ENCODE peak calls at places on chromosomes 1 and 21, in five cellular contexts. I is 8988T; U is stimulated activated CD8-positive, alpha-beta memory T cell treated with anti-CD3 and anti-CD28 coated beads, Interleukin-2, amount 100 ng/mL, for 48 hours; G is GM13977; L is iPS-NIHi11. Z is an unnamed sample.

GRCh38 chr1:31939484-31940329 is 1.5 kb upstream of the PTP4A2 start:
- DNase-seq in I (peak), U (peak), G (peak), L (no peak), Z (peak)

GRCh38 chr1:181102841-181103240 is 14.3 kb downstream of the IER5 start:
- DNase-seq in I (no peak), U (no peak), G (no peak), L (no peak), Z (no peak)

GRCh38 chr21:44966135-44967081 is 26.6 kb downstream of the SLX9 start:
- DNase-seq in I (no peak), U (no peak), G (no peak), L (no peak), Z (no peak)

GRCh38 chr1:64497484-64497883 is 27.6 kb downstream of the CACHD1 start:
- DNase-seq in I (no peak), U (no peak), G (no peak), L (peak), Z (no peak)

GRCh38 chr1:202005958-202006357 is 4.4 kb upstream of the ELF3 start:
- DNase-seq in I (no peak), U (no peak), G (no peak), L (no peak), Z (no peak)

GRCh38 chr1:149962039-149962647 is 25.5 kb upstream of the MTMR11 start:
- DNase-seq in I (no peak), U (no peak), G (peak), L (peak), Z (peak)

GRCh38 chr1:75438355-75438754 is 172.6 kb downstream of the SLC44A5 start:
- DNase-seq in I (no peak), U (no peak), G (no peak), L (no peak), Z (no peak)

GRCh38 chr1:110102081-110102480 is 10.2 kb upstream of the UBL4B start:
- DNase-seq in I (no peak), U (no peak), G (peak), L (no peak), Z (peak)

GRCh38 chr1:51372561-51372960 is 42.2 kb upstream of the TTC39A start:
- DNase-seq in I (no peak), U (no peak), G (no peak), L (no peak), Z (no peak)

GRCh38 chr1:247373721-247374141 is 42.1 kb upstream of the ZNF496 start:
- DNase-seq in I (no peak), U (peak), G (peak), L (peak), Z (no peak)

GRCh38 chr1:43991476-43992231 is at the start of gene CCDC24:
- DNase-seq in I (peak), U (peak), G (peak), L (peak), Z (no peak)

GRCh38 chr1:109423498-109423897 is 2.8 kb downstream of the PSMA5 start:
- DNase-seq in I (no peak), U (no peak), G (no peak), L (no peak), Z (no peak)

GRCh38 chr1:93769767-93770166 is 88.1 kb upstream of the BCAR3 start:
- DNase-seq in I (no peak), U (no peak), G (no peak), L (no peak), Z (no peak)

GRCh38 chr1:157197906-157198435 is 59.8 kb upstream of the ETV3 start:
- DNase-seq in I (no peak), U (no peak), G (no peak), L (no peak), Z (no peak)

GRCh38 chr1:37258068-37258467 is 216.3 kb upstream of the ZC3H12A start:
- DNase-seq in I (no peak), U (no peak), G (no peak), L (no peak), Z (no peak)

GRCh38 chr1:151047591-151047924 is at the start of gene C1orf56:
- DNase-seq in I (peak), U (peak), G (peak), L (peak), Z (no peak)

GRCh38 chr21:35352066-35352770 is 303.1 kb upstream of the RUNX1 start:
- DNase-seq in I (no peak), U (no peak), G (no peak), L (no peak), Z (no peak)

GRCh38 chr1:223161321-223161720 is 18.3 kb upstream of the TLR5 start:
- DNase-seq in I (no peak), U (no peak), G (no peak), L (no peak), Z (no peak)

GRCh38 chr1:203599875-203600781 is 26.5 kb upstream of the ATP2B4 start:
- DNase-seq in I (no peak), U (no peak), G (no peak), L (no peak), Z (no peak)

GRCh38 chr1:217889401-217889800 is 258.3 kb downstream of the SPATA17 start:
- DNase-seq in I (no peak), U (no peak), G (no peak), L (peak), Z (no peak)

GRCh38 chr1:58927722-58928085 is 143.9 kb upstream of the JUN start:
- DNase-seq in I (no peak), U (no peak), G (no peak), L (no peak), Z (no peak)